ENCODE peak calls at places on chromosomes 1 and 21, in seven cellular contexts. G is cardiac muscle cell; O is colonic mucosa; D is CD8-positive, alpha-beta T cell; T is brain microvascular endothelial cell; X is mesenchymal stem cell; Y is adrenal gland. F is an unnamed sample. For H3K36me3, the result is how much of the 10 kb centered on the place peaks cover.

GRCh38 chr1:53276153-53276901 is 38.0 kb upstream of the MAGOH start:
- DNase-seq in O (no peak), Y (no peak), T (no peak), G (no peak), D (no peak), X (no peak), F (no peak)

GRCh38 chr1:115062542-115063004 is 26.7 kb downstream of the TSPAN2 start:
- DNase-seq in D (peak), O (peak), X (no peak), T (no peak), Y (no peak), G (no peak), F (peak)

GRCh38 chr1:1599919-1600860 is at the start of gene FNDC10:
- DNase-seq in Y (peak), T (no peak), D (peak), X (no peak), G (peak), O (no peak), F (no peak)

GRCh38 chr1:227731241-227731677 is 3.8 kb downstream of the JMJD4 start:
- DNase-seq in D (no peak), Y (peak), T (no peak), O (peak), G (no peak), X (no peak), F (no peak)

GRCh38 chr21:45074818-45075605 is 632 bp downstream of the ADARB1 start:
- DNase-seq in D (no peak), G (peak), X (peak), T (no peak), O (no peak), Y (peak), F (no peak)

GRCh38 chr1:248918126-248918525 is 12.1 kb downstream of the PGBD2 start:
- DNase-seq in O (no peak), Y (no peak), D (no peak), T (no peak), X (no peak), G (no peak), F (no peak)

GRCh38 chr1:200967693-200968468 is 55.6 kb downstream of the KIF21B start:
- DNase-seq in X (no peak), Y (no peak), D (no peak), T (no peak), G (no peak), O (no peak), F (no peak)

GRCh38 chr1:210233495-210234253 is 1.1 kb downstream of the SERTAD4 start:
- DNase-seq in T (peak), Y (no peak), X (peak), D (no peak), O (peak), G (peak), F (no peak)

GRCh38 chr21:17139696-17140095 is 373.1 kb upstream of the CXADR start:
- DNase-seq in O (no peak), Y (no peak), D (no peak), X (no peak), G (no peak), T (no peak), F (no peak)

GRCh38 chr21:42413093-42413492 is 9.4 kb downstream of the UBASH3A start:
- DNase-seq in D (no peak), O (no peak), Y (no peak), G (no peak), T (no peak), X (no peak), F (no peak)

GRCh38 chr1:21815724-21816311 is 3.8 kb downstream of the LDLRAD2 start:
- DNase-seq in G (no peak), T (no peak), D (no peak), O (no peak), Y (no peak), X (peak), F (no peak)

GRCh38 chr1:6328696-6329095 is 64.9 kb downstream of the ACOT7 start:
- DNase-seq in X (no peak), D (no peak), Y (no peak), G (no peak), O (no peak), T (no peak), F (no peak)

GRCh38 chr1:6331543-6332246 is 61.9 kb downstream of the ACOT7 start:
- DNase-seq in O (peak), D (no peak), Y (no peak), G (no peak), X (no peak), T (no peak), F (no peak)

GRCh38 chr1:6329392-6329791 is 64.2 kb downstream of the ACOT7 start:
- DNase-seq in O (no peak), Y (no peak), D (no peak), T (no peak), X (no peak), G (no peak), F (no peak)

GRCh38 chr1:6329851-6330250 is 63.7 kb downstream of the ACOT7 start:
- DNase-seq in Y (no peak), O (no peak), D (no peak), G (no peak), T (no peak), X (no peak), F (no peak)

GRCh38 chr1:6330410-6330827 is 63.1 kb downstream of the ACOT7 start:
- DNase-seq in T (no peak), D (no peak), O (no peak), G (no peak), X (no peak), Y (no peak), F (no peak)
- H3K36me3 ChIP-seq in T (under half), D (under half), O (under half), G (under half), X (under half), Y (under half), F (under half)

GRCh38 chr1:245654460-245655050 is 499.8 kb downstream of the KIF26B start:
- DNase-seq in O (no peak), Y (no peak), X (no peak), T (no peak), D (no peak), G (peak), F (no peak)
- H3K4me3 ChIP-seq in O (no peak), Y (no peak), X (no peak), T (no peak), D (no peak), G (no peak), F (no peak)

DNA sequence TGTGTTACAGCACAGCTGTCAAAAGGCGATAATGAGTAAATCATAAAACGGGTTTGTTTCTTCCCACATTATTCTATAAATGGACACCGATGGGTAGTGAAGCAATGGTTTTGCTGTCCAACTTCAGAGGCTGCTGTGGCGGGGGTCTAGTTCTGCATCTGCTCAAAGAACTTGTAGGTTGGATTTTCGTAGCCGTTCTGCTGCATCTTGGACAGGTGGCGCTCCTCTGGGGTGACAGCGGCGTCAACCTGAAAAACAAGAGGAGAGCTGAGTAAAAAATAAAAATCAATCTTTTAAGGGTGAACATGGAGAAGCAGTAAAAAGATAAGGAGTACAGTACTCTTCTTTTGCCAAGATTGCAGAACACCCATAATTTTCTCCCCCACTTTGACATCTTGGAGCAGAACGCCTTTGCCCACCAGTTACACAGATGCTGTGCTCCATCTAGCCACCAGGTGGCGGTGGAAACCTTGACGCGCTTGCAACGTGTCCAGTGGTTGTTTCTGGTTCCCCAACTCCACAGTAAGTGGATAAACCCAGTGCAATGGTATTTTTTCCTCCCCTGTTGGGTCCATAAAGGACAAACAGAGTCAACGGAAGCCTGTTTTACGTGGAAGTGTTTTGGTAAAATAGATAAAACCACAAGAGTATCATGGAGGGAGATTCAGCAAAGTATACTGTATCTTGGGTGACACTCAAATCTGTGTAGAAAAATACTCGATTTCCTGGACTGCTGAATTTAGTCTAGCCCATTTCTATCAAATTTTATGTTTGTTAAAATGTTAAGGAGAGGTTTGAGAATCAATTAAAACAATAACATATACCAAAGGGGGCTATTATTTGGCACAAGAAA is 147.0 kb downstream of the GABPA start:
- DNase-seq in G (peak), O (peak), D (peak), X (peak), T (peak), Y (peak), F (peak)
- H3K36me3 ChIP-seq in G (under half), O (under half), D (under half), X (half or more), T (under half), Y (under half), F (under half)

GRCh38 chr1:147643974-147644373 is 26.4 kb downstream of the ACP6 start:
- DNase-seq in Y (no peak), G (no peak), X (no peak), T (no peak), D (no peak), O (no peak), F (no peak)
- H3K4me3 ChIP-seq in Y (no peak), G (no peak), X (no peak), T (no peak), D (no peak), O (no peak), F (no peak)

GRCh38 chr1:100005424-100005823 is 35.6 kb downstream of the SLC35A3 start:
- DNase-seq in O (no peak), T (no peak), Y (no peak), G (no peak), D (no peak), X (no peak), F (no peak)
- H3K36me3 ChIP-seq in O (under half), T (under half), Y (under half), G (under half), D (under half), X (under half), F (under half)

GRCh38 chr1:242428403-242429190 is 95.9 kb downstream of the PLD5 start:
- DNase-seq in Y (no peak), O (no peak), X (no peak), D (no peak), T (no peak), G (no peak), F (no peak)
- H3K4me3 ChIP-seq in Y (no peak), O (no peak), X (no peak), D (no peak), T (no peak), G (no peak), F (no peak)

GRCh38 chr21:37489553-37489952 is 123.0 kb downstream of the DYRK1A start:
- DNase-seq in X (no peak), G (peak), T (no peak), D (no peak), O (no peak), Y (no peak), F (no peak)
- H3K36me3 ChIP-seq in X (half or more), G (under half), T (under half), D (under half), O (under half), Y (under half), F (under half)

GRCh38 chr1:91948097-91948496 is 1.1 kb upstream of the BRDT start:
- DNase-seq in D (peak), X (no peak), Y (no peak), O (no peak), T (no peak), G (no peak), F (no peak)
- H3K4me3 ChIP-seq in D (no peak), X (no peak), Y (no peak), O (no peak), T (no peak), G (no peak), F (peak)

DNA sequence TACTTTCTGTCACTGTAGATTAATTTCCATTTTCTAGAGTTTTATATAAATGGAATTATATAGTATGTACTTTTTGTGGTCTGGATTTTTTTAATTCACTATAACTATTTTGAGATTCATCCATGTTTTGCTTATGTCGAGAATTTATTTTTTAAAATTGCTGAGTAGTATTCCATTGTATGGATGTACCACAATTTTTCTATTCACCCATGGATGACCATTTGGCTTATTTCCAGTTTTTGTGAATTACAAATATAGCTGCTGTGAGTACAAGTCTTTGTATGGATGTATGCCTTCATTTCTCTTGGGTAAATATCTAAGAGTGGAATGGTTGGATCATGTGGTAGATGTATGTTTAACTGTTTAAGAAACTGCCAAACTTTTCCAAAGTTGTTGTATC is 3.7 kb upstream of the THEM4 start:
- DNase-seq in X (no peak), O (no peak), D (no peak), T (no peak), G (no peak), Y (no peak), F (no peak)
- H3K36me3 ChIP-seq in X (under half), O (under half), D (under half), T (under half), G (under half), Y (under half), F (under half)

F was measured in effector memory CD4-positive, alpha-beta T cell.